ENCODE peak calls at places on chromosome 5, in nine cellular contexts. O, H, S, V, U, G, B, A and X are unnamed samples.

GRCh38 chr5:176870110-176870591 is 29.0 kb downstream of the HK3 start:
- DNase-seq in B (peak; percentile 41), O (no peak), A (no peak), G (peak; percentile 19), U (peak; percentile 78), V (peak; percentile 73), S (no peak), H (no peak), X (peak; percentile 3)

GRCh38 chr5:173094012-173094661 is 38.0 kb downstream of the CREBRF start:
- DNase-seq in G (peak; percentile 23), O (no peak), U (peak; percentile 59), B (peak; percentile 77), V (peak; percentile 23), H (no peak), S (no peak), A (no peak), X (peak; percentile 48)

GRCh38 chr5:171806976-171807823 is 21.6 kb downstream of the SMIM23 start:
- DNase-seq in G (no peak), A (no peak), S (no peak), H (no peak), B (peak; percentile 41), O (no peak), V (peak; percentile 62), U (no peak), X (no peak)

GRCh38 chr5:14706615-14707021 is 42.1 kb downstream of the OTULIN start:
- DNase-seq in B (peak; percentile 44), G (no peak), A (no peak), U (no peak), O (no peak), H (no peak), S (no peak), V (peak; percentile 77), X (no peak)

GRCh38 chr5:147391781-147392180 is 118.1 kb downstream of the DPYSL3 start:
- DNase-seq in U (peak; percentile 56), V (peak; percentile 94), S (no peak), H (no peak), A (no peak), O (no peak), B (peak; percentile 34), G (peak; percentile 50), X (peak; percentile 27)

GRCh38 chr5:58886315-58887207 is 303.7 kb downstream of the RAB3C start:
- DNase-seq in B (peak; percentile 80), G (peak; percentile 70), V (peak; percentile 76), A (peak; percentile 70), O (peak; percentile 11), S (peak; percentile 78), H (peak; percentile 33), U (peak; percentile 93), X (peak; percentile 37)

GRCh38 chr5:178213003-178213449 is 8.7 kb downstream of the HNRNPAB start:
- DNase-seq in O (no peak), S (no peak), U (no peak), V (no peak), H (no peak), G (no peak), A (no peak), B (no peak), X (no peak)

GRCh38 chr5:81303563-81303962 is 2.2 kb downstream of the ZCCHC9 start:
- DNase-seq in U (no peak), H (no peak), O (no peak), A (no peak), G (no peak), S (no peak), V (peak; percentile 87), B (peak; percentile 68), X (peak; percentile 64)

GRCh38 chr5:33973271-33973670 is 11.2 kb downstream of the SLC45A2 start:
- DNase-seq in O (no peak), A (no peak), U (no peak), B (no peak), V (no peak), H (no peak), S (no peak), G (no peak), X (no peak)

GRCh38 chr5:33964132-33964531 is 20.4 kb downstream of the SLC45A2 start:
- DNase-seq in G (no peak), V (no peak), H (no peak), S (no peak), A (no peak), B (no peak), O (no peak), U (no peak), X (no peak)

GRCh38 chr5:33968133-33969005 is 16.1 kb downstream of the SLC45A2 start:
- DNase-seq in A (no peak), O (no peak), H (no peak), B (no peak), V (no peak), S (no peak), G (no peak), U (no peak), X (no peak)

GRCh38 chr5:33969572-33970452 is 14.7 kb downstream of the SLC45A2 start:
- DNase-seq in G (peak; percentile 60), H (no peak), O (no peak), B (peak; percentile 83), V (peak; percentile 79), U (peak; percentile 44), S (no peak), A (no peak), X (peak; percentile 43)
- H3K4me3 ChIP-seq in G (no peak overlapping the region), H (no peak overlapping the region), O (no peak overlapping the region), B (no peak overlapping the region), V (no peak overlapping the region), U (no peak overlapping the region), S (no peak overlapping the region), A (no peak overlapping the region), X (no peak overlapping the region)

DNA sequence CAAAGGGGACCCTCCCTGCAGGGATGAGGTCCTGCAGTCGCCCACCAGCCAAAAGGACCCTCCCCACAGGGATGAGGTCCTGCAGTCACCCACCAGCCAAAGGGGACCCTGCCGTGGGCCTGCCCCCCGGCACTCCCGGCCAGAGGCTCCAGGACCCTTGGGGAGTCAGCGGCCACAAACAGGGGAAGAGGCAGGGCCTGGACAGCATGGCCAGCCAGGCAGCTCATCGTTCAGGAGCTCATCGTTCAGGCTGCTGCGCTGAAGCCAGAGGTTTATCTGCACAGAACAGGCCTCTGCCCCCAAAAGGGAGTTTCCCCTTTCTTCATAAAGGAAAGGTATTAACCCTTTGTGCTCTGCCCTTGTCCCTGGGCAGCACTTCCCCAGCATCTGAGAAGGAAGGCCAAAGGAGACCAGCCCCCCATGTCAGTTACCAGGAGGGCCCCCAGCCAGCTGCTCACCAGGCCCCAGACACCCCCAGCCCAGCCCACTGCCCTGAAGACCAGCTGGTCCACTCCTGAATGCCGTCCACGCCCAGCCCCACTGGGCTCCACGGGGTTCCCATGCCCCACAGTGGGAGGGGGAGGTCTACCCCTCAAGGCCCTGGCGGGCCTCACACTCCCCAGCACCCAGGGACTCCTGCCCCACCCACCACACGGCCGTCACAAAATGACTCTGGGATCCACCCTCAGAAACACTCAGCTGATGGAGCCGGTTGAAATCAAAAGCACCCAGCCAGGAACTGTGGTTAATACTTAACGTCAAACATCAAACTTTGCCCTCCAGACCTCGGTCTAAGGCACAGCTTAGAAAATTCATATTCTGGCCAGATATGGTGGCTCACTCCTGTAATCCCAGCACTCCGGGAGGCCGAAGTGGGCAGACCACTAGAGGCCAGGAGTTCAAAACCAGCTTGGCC is 6.3 kb downstream of the SLC12A7 start:
- DNase-seq in S (no peak), O (peak; percentile 57), B (no peak), G (no peak), U (peak; percentile 74), H (peak; percentile 67), V (no peak), A (no peak), X (no peak)
- H3K4me3 ChIP-seq in S (no peak overlapping the region), O (peak overlapping the region; percentile 59), B (no peak overlapping the region), G (no peak overlapping the region), U (peak overlapping the region; percentile 13), H (no peak overlapping the region), V (no peak overlapping the region), A (no peak overlapping the region), X (no peak overlapping the region)

GRCh38 chr5:3122216-3122615 is 370.7 kb upstream of the IRX2 start:
- DNase-seq in A (no peak), G (no peak), B (no peak), U (no peak), H (no peak), O (no peak), V (no peak), S (no peak), X (no peak)

GRCh38 chr5:3123763-3124157 is 372.3 kb upstream of the IRX2 start:
- DNase-seq in H (no peak), S (no peak), U (no peak), V (no peak), A (no peak), O (no peak), B (no peak), G (no peak), X (no peak)

GRCh38 chr5:3121813-3122212 is 370.3 kb upstream of the IRX2 start:
- DNase-seq in O (no peak), S (no peak), V (no peak), B (no peak), U (no peak), H (no peak), G (no peak), A (no peak), X (no peak)

GRCh38 chr5:3124410-3124809 is 372.9 kb upstream of the IRX2 start:
- DNase-seq in B (no peak), S (no peak), H (no peak), A (no peak), O (no peak), U (no peak), V (no peak), G (no peak), X (no peak)

DNA sequence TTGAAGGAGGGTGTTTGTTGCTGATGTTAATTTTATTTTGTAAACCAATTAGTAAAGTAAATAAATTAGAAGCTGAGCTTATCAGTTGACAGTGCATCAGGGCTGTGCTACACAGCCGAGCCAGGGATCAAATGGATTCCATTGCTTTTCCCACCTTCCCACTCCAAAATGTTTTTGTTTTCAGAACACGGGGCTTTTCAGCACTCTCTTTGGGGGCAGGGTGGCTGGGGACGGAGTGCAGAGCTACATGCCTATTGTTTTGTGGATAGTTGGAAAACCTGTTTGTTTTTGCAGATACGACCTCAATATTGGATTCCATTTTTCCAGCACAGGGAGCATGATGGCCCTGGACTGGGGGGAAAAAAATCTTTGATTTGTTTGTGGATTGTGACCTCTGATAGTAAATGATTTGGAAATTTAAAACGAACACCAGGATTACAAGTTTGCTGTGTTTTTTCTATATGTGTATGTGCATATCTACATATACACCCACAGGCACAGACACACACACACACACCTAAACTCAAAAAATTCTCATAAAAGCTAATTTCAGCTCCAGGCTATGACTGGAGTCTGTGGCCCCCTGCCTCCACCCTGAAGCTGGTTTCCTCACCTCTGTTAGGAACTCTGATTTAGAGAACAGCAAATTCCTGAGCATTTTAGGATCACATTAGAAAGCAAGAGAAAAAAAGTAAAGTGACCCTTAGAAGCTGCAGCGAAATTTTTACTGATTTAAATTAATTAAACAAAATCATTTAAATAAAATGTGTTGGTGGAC is 371.7 kb upstream of the IRX2 start:
- DNase-seq in O (no peak), A (no peak), U (no peak), H (no peak), S (no peak), V (no peak), G (no peak), B (no peak), X (no peak)
- H3K4me3 ChIP-seq in O (no peak overlapping the region), A (no peak overlapping the region), U (no peak overlapping the region), H (no peak overlapping the region), S (no peak overlapping the region), V (no peak overlapping the region), G (no peak overlapping the region), B (no peak overlapping the region), X (no peak overlapping the region)

DNA sequence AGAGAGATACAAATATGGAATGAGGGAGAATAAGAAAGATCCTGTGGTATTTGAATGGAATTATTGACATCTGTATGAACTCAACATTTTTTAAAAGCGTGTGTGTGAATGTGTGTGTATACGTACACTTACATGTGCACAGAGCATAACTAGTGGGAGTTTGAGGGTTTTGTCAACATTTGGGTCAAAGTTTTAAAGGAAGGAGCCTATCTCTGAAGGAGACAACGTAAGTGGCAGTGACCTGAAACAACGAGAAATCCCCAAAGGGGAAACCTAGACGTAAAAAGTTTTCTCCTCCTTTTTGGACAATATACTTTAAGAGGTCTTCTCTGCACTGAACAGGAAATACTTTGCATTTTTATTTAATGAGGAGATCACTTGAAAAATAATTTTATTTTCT is 40.2 kb upstream of the DTWD2 start:
- DNase-seq in O (no peak), U (no peak), B (no peak), G (peak; percentile 30), H (no peak), S (no peak), A (no peak), V (no peak), X (no peak)
- H3K4me3 ChIP-seq in O (no peak overlapping the region), U (no peak overlapping the region), B (no peak overlapping the region), G (no peak overlapping the region), H (no peak overlapping the region), S (no peak overlapping the region), A (no peak overlapping the region), V (no peak overlapping the region), X (no peak overlapping the region)